ENCODE peak calls at places on chromosomes 2 and 18, in eight cellular contexts. One of them, this sample, is unnamed. For H3K36me3, the result is how much of the 10 kb centered on the place peaks cover.

GRCh38 chr2:241291152-241291551 is 24.3 kb downstream of the HDLBP start:
- DNase-seq in IMR-90: no peak
- DNase-seq in right lobe of liver: no peak
- DNase-seq in mesendoderm: no peak
- DNase-seq in cardiac muscle cell: no peak
- DNase-seq in neuronal stem cell: no peak
- DNase-seq in naive thymus-derived CD4-positive, alpha-beta T cell: no peak
- DNase-seq in tibial nerve: no peak
- DNase-seq in this sample: no peak

GRCh38 chr2:172900871-172901270 is 165.2 kb downstream of the RAPGEF4 start:
- DNase-seq in right lobe of liver: no peak
- DNase-seq in cardiac muscle cell: no peak
- DNase-seq in IMR-90: no peak
- DNase-seq in naive thymus-derived CD4-positive, alpha-beta T cell: no peak
- DNase-seq in neuronal stem cell: no peak
- DNase-seq in mesendoderm: no peak
- DNase-seq in tibial nerve: no peak
- DNase-seq in this sample: no peak

GRCh38 chr2:112839407-112840067 is 3.0 kb upstream of the IL1B start:
- DNase-seq in naive thymus-derived CD4-positive, alpha-beta T cell: no peak
- DNase-seq in cardiac muscle cell: no peak
- DNase-seq in tibial nerve: no peak
- DNase-seq in right lobe of liver: no peak
- DNase-seq in neuronal stem cell: no peak
- DNase-seq in IMR-90: no peak
- DNase-seq in mesendoderm: no peak
- DNase-seq in this sample: no peak

GRCh38 chr2:20173496-20174402 is 51.2 kb downstream of the SDC1 start:
- DNase-seq in cardiac muscle cell: no peak
- DNase-seq in naive thymus-derived CD4-positive, alpha-beta T cell: no peak
- DNase-seq in mesendoderm: no peak
- DNase-seq in IMR-90: no peak
- DNase-seq in right lobe of liver: no peak
- DNase-seq in tibial nerve: no peak
- DNase-seq in neuronal stem cell: no peak
- DNase-seq in this sample: no peak

GRCh38 chr2:73979686-73980085 is 5.0 kb upstream of the TET3 start:
- DNase-seq in mesendoderm: no peak
- DNase-seq in IMR-90: peak
- DNase-seq in tibial nerve: no peak
- DNase-seq in neuronal stem cell: no peak
- DNase-seq in cardiac muscle cell: no peak
- DNase-seq in naive thymus-derived CD4-positive, alpha-beta T cell: no peak
- DNase-seq in right lobe of liver: no peak
- DNase-seq in this sample: no peak

GRCh38 chr18:68733693-68734092 is 18.8 kb upstream of the TMX3 start:
- DNase-seq in mesendoderm: peak
- DNase-seq in naive thymus-derived CD4-positive, alpha-beta T cell: no peak
- DNase-seq in neuronal stem cell: no peak
- DNase-seq in IMR-90: peak
- DNase-seq in cardiac muscle cell: no peak
- DNase-seq in tibial nerve: no peak
- DNase-seq in right lobe of liver: no peak
- DNase-seq in this sample: no peak

GRCh38 chr2:66428986-66429612 is 5.8 kb upstream of the MEIS1 start:
- DNase-seq in mesendoderm: peak
- DNase-seq in naive thymus-derived CD4-positive, alpha-beta T cell: no peak
- DNase-seq in cardiac muscle cell: peak
- DNase-seq in tibial nerve: peak
- DNase-seq in right lobe of liver: no peak
- DNase-seq in IMR-90: peak
- DNase-seq in neuronal stem cell: no peak
- DNase-seq in this sample: no peak

GRCh38 chr2:75047189-75047812 is 88.9 kb downstream of the POLE4 start:
- DNase-seq in tibial nerve: no peak
- DNase-seq in cardiac muscle cell: no peak
- DNase-seq in naive thymus-derived CD4-positive, alpha-beta T cell: no peak
- DNase-seq in IMR-90: peak
- DNase-seq in neuronal stem cell: no peak
- DNase-seq in right lobe of liver: no peak
- DNase-seq in mesendoderm: no peak
- DNase-seq in this sample: no peak

GRCh38 chr18:2050016-2050415 is 521.3 kb downstream of the METTL4 start:
- DNase-seq in IMR-90: no peak
- DNase-seq in cardiac muscle cell: no peak
- DNase-seq in neuronal stem cell: no peak
- DNase-seq in tibial nerve: no peak
- DNase-seq in mesendoderm: no peak
- DNase-seq in right lobe of liver: no peak
- DNase-seq in naive thymus-derived CD4-positive, alpha-beta T cell: no peak
- DNase-seq in this sample: no peak

GRCh38 chr2:69514406-69514805 is 77.2 kb upstream of the NFU1 start:
- DNase-seq in tibial nerve: no peak
- DNase-seq in cardiac muscle cell: no peak
- DNase-seq in mesendoderm: peak
- DNase-seq in right lobe of liver: no peak
- DNase-seq in neuronal stem cell: peak
- DNase-seq in naive thymus-derived CD4-positive, alpha-beta T cell: no peak
- DNase-seq in IMR-90: peak
- DNase-seq in this sample: no peak

GRCh38 chr2:177148477-177149154 is 64.0 kb upstream of the HNRNPA3 start:
- DNase-seq in neuronal stem cell: peak
- DNase-seq in naive thymus-derived CD4-positive, alpha-beta T cell: peak
- DNase-seq in cardiac muscle cell: peak
- DNase-seq in tibial nerve: peak
- DNase-seq in IMR-90: peak
- DNase-seq in right lobe of liver: peak
- DNase-seq in mesendoderm: peak
- DNase-seq in this sample: peak

GRCh38 chr2:235827585-235827992 is 333.7 kb downstream of the AGAP1 start:
- DNase-seq in neuronal stem cell: no peak
- DNase-seq in cardiac muscle cell: no peak
- DNase-seq in naive thymus-derived CD4-positive, alpha-beta T cell: no peak
- DNase-seq in mesendoderm: peak
- DNase-seq in IMR-90: no peak
- DNase-seq in tibial nerve: no peak
- DNase-seq in right lobe of liver: no peak
- DNase-seq in this sample: no peak

GRCh38 chr2:216665717-216666116 is 29.6 kb downstream of the IGFBP5 start:
- DNase-seq in mesendoderm: peak
- DNase-seq in right lobe of liver: peak
- DNase-seq in tibial nerve: no peak
- DNase-seq in naive thymus-derived CD4-positive, alpha-beta T cell: no peak
- DNase-seq in IMR-90: no peak
- DNase-seq in neuronal stem cell: peak
- DNase-seq in cardiac muscle cell: peak
- DNase-seq in this sample: peak

GRCh38 chr2:239688098-239688497 is 287.3 kb upstream of the HDAC4 start:
- DNase-seq in naive thymus-derived CD4-positive, alpha-beta T cell: no peak
- DNase-seq in IMR-90: no peak
- DNase-seq in cardiac muscle cell: no peak
- DNase-seq in tibial nerve: no peak
- DNase-seq in right lobe of liver: no peak
- DNase-seq in mesendoderm: peak
- DNase-seq in neuronal stem cell: no peak
- DNase-seq in this sample: no peak

GRCh38 chr18:50797147-50797546 is 22.7 kb downstream of the MRO start:
- DNase-seq in mesendoderm: no peak
- DNase-seq in tibial nerve: no peak
- DNase-seq in naive thymus-derived CD4-positive, alpha-beta T cell: no peak
- DNase-seq in IMR-90: no peak
- DNase-seq in cardiac muscle cell: no peak
- DNase-seq in neuronal stem cell: no peak
- DNase-seq in right lobe of liver: no peak
- DNase-seq in this sample: no peak

DNA sequence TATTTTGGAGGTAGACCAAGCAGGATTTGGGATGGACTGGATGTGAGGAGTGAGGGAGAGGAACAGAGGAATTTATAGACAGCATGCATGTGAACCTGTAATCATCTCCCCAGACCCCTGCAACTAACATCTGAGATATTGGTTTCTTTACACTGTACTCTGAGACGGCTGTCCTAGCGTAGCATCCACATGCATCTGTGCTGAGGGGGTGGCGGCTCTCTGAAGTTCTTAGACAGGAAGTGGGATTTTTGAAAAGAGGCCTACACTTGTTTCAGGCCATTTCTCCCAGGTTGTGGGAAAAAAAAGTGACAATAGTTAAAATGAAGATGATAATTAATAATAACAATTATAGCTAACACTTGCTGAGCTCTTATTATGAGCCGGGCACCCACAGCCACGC is 150.2 kb upstream of the GATA6 start:
- DNase-seq in neuronal stem cell: no peak
- DNase-seq in right lobe of liver: no peak
- DNase-seq in IMR-90: no peak
- DNase-seq in tibial nerve: no peak
- DNase-seq in mesendoderm: no peak
- DNase-seq in naive thymus-derived CD4-positive, alpha-beta T cell: no peak
- DNase-seq in cardiac muscle cell: no peak
- DNase-seq in this sample: no peak
- H3K27ac ChIP-seq in neuronal stem cell: no peak
- H3K27ac ChIP-seq in right lobe of liver: no peak
- H3K27ac ChIP-seq in IMR-90: no peak
- H3K27ac ChIP-seq in tibial nerve: no peak
- H3K27ac ChIP-seq in mesendoderm: no peak
- H3K27ac ChIP-seq in naive thymus-derived CD4-positive, alpha-beta T cell: no peak
- H3K27ac ChIP-seq in cardiac muscle cell: peak
- H3K27ac ChIP-seq in this sample: no peak

GRCh38 chr2:187549951-187550555 is 4.2 kb downstream of the TFPI start:
- DNase-seq in cardiac muscle cell: no peak
- DNase-seq in IMR-90: no peak
- DNase-seq in tibial nerve: no peak
- DNase-seq in mesendoderm: no peak
- DNase-seq in naive thymus-derived CD4-positive, alpha-beta T cell: no peak
- DNase-seq in neuronal stem cell: no peak
- DNase-seq in right lobe of liver: no peak
- DNase-seq in this sample: no peak
- H3K4me3 ChIP-seq in cardiac muscle cell: no peak
- H3K4me3 ChIP-seq in IMR-90: peak
- H3K4me3 ChIP-seq in tibial nerve: peak
- H3K4me3 ChIP-seq in mesendoderm: no peak
- H3K4me3 ChIP-seq in naive thymus-derived CD4-positive, alpha-beta T cell: no peak
- H3K4me3 ChIP-seq in neuronal stem cell: no peak
- H3K4me3 ChIP-seq in right lobe of liver: peak
- H3K4me3 ChIP-seq in this sample: no peak

GRCh38 chr2:27653397-27653796 is 10.0 kb downstream of the SUPT7L start:
- DNase-seq in mesendoderm: no peak
- DNase-seq in neuronal stem cell: no peak
- DNase-seq in tibial nerve: no peak
- DNase-seq in naive thymus-derived CD4-positive, alpha-beta T cell: no peak
- DNase-seq in right lobe of liver: no peak
- DNase-seq in IMR-90: peak
- DNase-seq in cardiac muscle cell: no peak
- DNase-seq in this sample: no peak

GRCh38 chr2:27651056-27651455 is 12.4 kb downstream of the SUPT7L start:
- DNase-seq in cardiac muscle cell: no peak
- DNase-seq in right lobe of liver: no peak
- DNase-seq in naive thymus-derived CD4-positive, alpha-beta T cell: no peak
- DNase-seq in IMR-90: peak
- DNase-seq in mesendoderm: no peak
- DNase-seq in neuronal stem cell: no peak
- DNase-seq in tibial nerve: no peak
- DNase-seq in this sample: no peak

GRCh38 chr2:27655155-27655951 is 8.1 kb downstream of the SUPT7L start:
- DNase-seq in IMR-90: peak
- DNase-seq in tibial nerve: no peak
- DNase-seq in naive thymus-derived CD4-positive, alpha-beta T cell: no peak
- DNase-seq in cardiac muscle cell: no peak
- DNase-seq in right lobe of liver: no peak
- DNase-seq in mesendoderm: peak
- DNase-seq in neuronal stem cell: no peak
- DNase-seq in this sample: no peak

GRCh38 chr2:27652790-27653189 is 10.6 kb downstream of the SUPT7L start:
- DNase-seq in IMR-90: no peak
- DNase-seq in mesendoderm: no peak
- DNase-seq in right lobe of liver: no peak
- DNase-seq in neuronal stem cell: no peak
- DNase-seq in naive thymus-derived CD4-positive, alpha-beta T cell: no peak
- DNase-seq in tibial nerve: no peak
- DNase-seq in cardiac muscle cell: no peak
- DNase-seq in this sample: no peak

DNA sequence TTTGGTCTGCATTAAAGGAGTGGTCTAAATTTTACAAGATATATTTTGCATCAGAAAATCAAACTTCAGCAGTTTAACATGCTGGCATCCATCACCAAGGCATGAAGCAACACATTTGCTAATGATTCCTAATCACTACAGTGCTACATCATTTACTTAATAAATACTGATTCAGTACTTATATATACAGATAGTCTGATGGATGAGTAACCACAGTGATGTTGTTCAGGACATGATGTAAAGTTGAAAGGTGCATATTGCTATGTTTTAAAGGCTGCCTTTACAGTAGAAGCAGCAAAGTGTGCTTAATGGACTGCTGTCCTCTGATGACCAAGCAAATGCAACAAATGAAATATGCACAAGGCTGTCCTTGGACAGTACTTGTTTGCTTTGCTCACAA is 11.1 kb downstream of the SUPT7L start:
- DNase-seq in naive thymus-derived CD4-positive, alpha-beta T cell: no peak
- DNase-seq in mesendoderm: no peak
- DNase-seq in neuronal stem cell: no peak
- DNase-seq in IMR-90: no peak
- DNase-seq in right lobe of liver: no peak
- DNase-seq in tibial nerve: no peak
- DNase-seq in cardiac muscle cell: no peak
- DNase-seq in this sample: no peak
- H3K36me3 ChIP-seq in naive thymus-derived CD4-positive, alpha-beta T cell: under half
- H3K36me3 ChIP-seq in mesendoderm: under half
- H3K36me3 ChIP-seq in neuronal stem cell: half or more
- H3K36me3 ChIP-seq in IMR-90: under half
- H3K36me3 ChIP-seq in right lobe of liver: under half
- H3K36me3 ChIP-seq in tibial nerve: under half
- H3K36me3 ChIP-seq in cardiac muscle cell: half or more
- H3K36me3 ChIP-seq in this sample: half or more

DNA sequence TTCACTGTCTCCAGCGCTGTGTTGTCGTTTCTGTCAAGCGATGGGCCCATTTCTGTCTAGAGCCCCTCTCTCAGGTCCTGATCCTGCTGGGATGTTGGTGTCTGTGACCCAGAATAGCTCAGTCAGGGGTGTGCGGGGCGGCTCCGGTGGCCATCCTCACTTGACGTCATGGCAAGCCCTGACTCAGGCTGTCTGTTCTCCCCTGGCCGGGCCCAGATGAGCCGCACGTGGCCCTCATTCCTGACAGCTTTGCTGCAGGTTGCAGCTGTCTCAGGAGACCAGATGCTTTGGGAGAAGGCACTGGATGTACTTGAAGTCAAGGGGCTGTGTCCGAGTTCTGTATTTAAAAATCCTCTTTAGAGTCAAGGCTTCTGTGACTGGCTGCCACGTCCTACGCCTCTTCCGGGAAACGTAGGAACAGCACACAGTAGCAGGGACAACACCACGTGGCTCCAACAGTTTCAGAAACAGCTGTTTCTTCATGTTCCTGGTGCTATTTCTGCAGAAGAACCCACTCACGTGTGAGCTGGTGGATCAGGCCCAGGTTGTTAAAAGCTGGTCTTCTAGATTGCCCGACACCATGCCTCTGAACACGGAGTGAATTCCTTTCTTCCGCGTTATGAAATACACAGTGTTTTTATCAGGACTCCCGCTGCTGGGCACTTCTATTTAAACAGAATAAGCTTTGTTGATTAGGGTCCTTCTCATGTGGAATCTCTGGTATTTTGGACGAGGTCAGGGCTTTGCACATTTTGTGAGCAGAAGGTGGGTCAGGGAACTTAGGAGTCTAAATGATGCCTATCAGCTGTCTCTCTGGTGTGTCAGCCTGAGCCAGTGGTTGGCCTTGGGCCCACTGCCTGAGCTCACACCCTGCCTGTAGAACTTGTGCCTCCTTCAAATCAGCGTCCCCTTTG is 28.3 kb upstream of the NTSR2 start:
- DNase-seq in mesendoderm: no peak
- DNase-seq in neuronal stem cell: no peak
- DNase-seq in naive thymus-derived CD4-positive, alpha-beta T cell: no peak
- DNase-seq in cardiac muscle cell: peak
- DNase-seq in IMR-90: peak
- DNase-seq in tibial nerve: peak
- DNase-seq in right lobe of liver: no peak
- DNase-seq in this sample: no peak
- H3K27ac ChIP-seq in mesendoderm: no peak
- H3K27ac ChIP-seq in neuronal stem cell: no peak
- H3K27ac ChIP-seq in naive thymus-derived CD4-positive, alpha-beta T cell: no peak
- H3K27ac ChIP-seq in cardiac muscle cell: peak
- H3K27ac ChIP-seq in IMR-90: peak
- H3K27ac ChIP-seq in tibial nerve: peak
- H3K27ac ChIP-seq in right lobe of liver: peak
- H3K27ac ChIP-seq in this sample: no peak

This sample was measured in CD8-positive, alpha-beta memory T cell.